ENCODE peak calls at places on chromosomes 4 and X, in eight cellular contexts. U is T follicular helper cell, E is NCI-H446, K is lower lobe of right lung, S is HFF-Myc, F is GM12892, Z is EH, H is AG10803. R is an unnamed sample.

GRCh38 chr4:123232439-123232838 is 164.2 kb upstream of the SPRY1 start:
- DNase-seq in H (peak; percentile 50), S (no peak), Z (peak; percentile 82), F (no peak), E (no peak), K (no peak), U (no peak), R (no peak)

GRCh38 chrX:11381464-11381863 is 88.3 kb downstream of the AMELX start:
- DNase-seq in K (no peak), Z (peak; percentile 65), F (no peak), E (peak; percentile 26), U (no peak), S (peak; percentile 32), H (peak; percentile 59), R (peak; percentile 17)

GRCh38 chrX:54921427-54922021 is 900 bp downstream of the TRO start:
- DNase-seq in S (peak; percentile 10), Z (peak; percentile 66), H (peak; percentile 52), F (no peak), E (peak; percentile 72), K (no peak), U (peak; percentile 26), R (no peak)

GRCh38 chr4:63460075-63460474 is 949.2 kb downstream of the TECRL start:
- DNase-seq in E (no peak), K (no peak), U (no peak), Z (no peak), S (no peak), H (no peak), F (no peak), R (no peak)

GRCh38 chr4:138869631-138870030 is 145.9 kb upstream of the NOCT start:
- DNase-seq in H (no peak), F (no peak), Z (no peak), K (no peak), E (no peak), U (no peak), S (no peak), R (no peak)

GRCh38 chrX:45806410-45807121 is 605.9 kb upstream of the DIPK2B start:
- DNase-seq in F (no peak), S (peak; percentile 65), K (no peak), U (peak; percentile 42), Z (peak; percentile 91), E (no peak), H (peak; percentile 92), R (no peak)

GRCh38 chr4:31391976-31392375 is 671.8 kb downstream of the PCDH7 start:
- DNase-seq in U (no peak), H (no peak), Z (no peak), K (no peak), E (no peak), S (no peak), F (no peak), R (no peak)

GRCh38 chr4:146054676-146055075 is 116.1 kb upstream of the ZNF827 start:
- DNase-seq in S (no peak), H (no peak), U (no peak), F (no peak), E (no peak), K (no peak), Z (no peak), R (no peak)

GRCh38 chr4:16048639-16049448 is 35.0 kb downstream of the PROM1 start:
- DNase-seq in E (no peak), Z (no peak), F (no peak), S (no peak), H (no peak), K (no peak), U (no peak), R (no peak)

GRCh38 chrX:25084446-25084845 is 68.7 kb upstream of the ARX start:
- DNase-seq in E (no peak), K (no peak), U (no peak), F (no peak), H (no peak), Z (no peak), S (no peak), R (no peak)

GRCh38 chr4:72604324-72604723 is 35.3 kb upstream of the ADAMTS3 start:
- DNase-seq in Z (peak; percentile 9), F (no peak), S (no peak), U (no peak), E (no peak), K (no peak), H (no peak), R (peak; percentile 30)

GRCh38 chr4:182297659-182298058 is 54.5 kb downstream of the TENM3 start:
- DNase-seq in E (no peak), S (no peak), K (no peak), Z (peak; percentile 68), F (no peak), U (no peak), H (peak; percentile 20), R (peak; percentile 12)

GRCh38 chr4:154329268-154329858 is 162.2 kb downstream of the DCHS2 start:
- DNase-seq in Z (peak; percentile 6), H (peak; percentile 35), S (no peak), U (no peak), E (no peak), K (no peak), F (no peak), R (no peak)

GRCh38 chr4:104719539-104720230 is 225.0 kb upstream of the CXXC4 start:
- DNase-seq in U (no peak), F (no peak), E (no peak), Z (no peak), H (no peak), S (no peak), K (no peak), R (no peak)

GRCh38 chrX:3026074-3026588 is 15.1 kb upstream of the ARSF start:
- DNase-seq in E (no peak), U (no peak), F (no peak), H (no peak), Z (no peak), S (no peak), K (no peak), R (peak; percentile 27)

GRCh38 chr4:149029056-149029651 is 586.9 kb upstream of the NR3C2 start:
- DNase-seq in S (no peak), K (no peak), U (no peak), Z (no peak), E (no peak), F (no peak), H (no peak), R (no peak)

GRCh38 chr4:146330392-146330791 is 116.1 kb downstream of the REELD1 start:
- DNase-seq in H (no peak), S (no peak), E (no peak), Z (peak; percentile 60), F (no peak), U (no peak), K (no peak), R (no peak)